ENCODE peak calls at places on chromosomes 13 and 19, in five cellular contexts. J, U, Z, G and Y are unnamed samples.

GRCh38 chr19:46355991-46356669 is 9.2 kb downstream of the PPP5C start:
- DNase-seq in U (no peak), G (no peak), J (no peak), Z (no peak), Y (no peak)

GRCh38 chr13:25136872-25137623 is 35.0 kb downstream of the AMER2 start:
- DNase-seq in U (no peak), Z (no peak), J (no peak), G (no peak), Y (no peak)

GRCh38 chr19:34085336-34085735 is 87.0 kb upstream of the LSM14A start:
- DNase-seq in J (no peak), Z (no peak), G (no peak), U (no peak), Y (no peak)

GRCh38 chr13:20174656-20175405 is 14.0 kb upstream of the GJA3 start:
- DNase-seq in Z (peak), U (peak), J (peak), G (peak), Y (peak)

GRCh38 chr13:71672527-71672926 is 194.5 kb downstream of the DACH1 start:
- DNase-seq in J (no peak), Z (no peak), U (no peak), G (no peak), Y (no peak)

GRCh38 chr13:68066879-68067513 is 836.9 kb upstream of the PCDH9 start:
- DNase-seq in Z (no peak), G (no peak), J (no peak), U (no peak), Y (no peak)

GRCh38 chr19:7862413-7862951 is 11.7 kb downstream of the PRR36 start:
- DNase-seq in J (no peak), Z (no peak), U (no peak), G (no peak), Y (peak)

GRCh38 chr13:25756916-25757315 is 294.9 kb downstream of the SHISA2 start:
- DNase-seq in U (no peak), J (no peak), G (no peak), Z (no peak), Y (no peak)

GRCh38 chr13:25687622-25688225 is 315.9 kb downstream of the ATP8A2 start:
- DNase-seq in U (peak), Z (no peak), G (no peak), J (no peak), Y (no peak)

GRCh38 chr13:30905932-30906383 is at the start of gene MEDAG:
- DNase-seq in Z (peak), U (peak), G (no peak), J (no peak), Y (no peak)

GRCh38 chr13:41696163-41697003 is 239.0 kb downstream of the RGCC start:
- DNase-seq in G (peak), J (no peak), U (no peak), Z (no peak), Y (no peak)

GRCh38 chr13:102355251-102355650 is 46.6 kb downstream of the FGF14 start:
- DNase-seq in J (no peak), Z (no peak), G (no peak), U (no peak), Y (no peak)

GRCh38 chr13:99086149-99086868 is 108.4 kb upstream of the DOCK9 start:
- DNase-seq in J (peak), G (peak), Z (no peak), U (peak), Y (peak)

GRCh38 chr19:5046339-5047039 is 77.6 kb downstream of the KDM4B start:
- DNase-seq in J (peak), U (no peak), Z (no peak), G (peak), Y (no peak)

GRCh38 chr19:35090160-35090794 is 25.3 kb upstream of the FXYD3 start:
- DNase-seq in G (peak), J (peak), Z (no peak), U (peak), Y (peak)

GRCh38 chr19:18853755-18854427 is 22.1 kb downstream of the UPF1 start:
- DNase-seq in U (no peak), J (no peak), Z (no peak), G (no peak), Y (no peak)

GRCh38 chr13:64369121-64369520 is 2861.0 kb downstream of the PCDH9 start:
- DNase-seq in U (no peak), Z (no peak), J (no peak), G (no peak), Y (no peak)

GRCh38 chr13:21675095-21676007 is 4.5 kb downstream of the FGF9 start:
- DNase-seq in Z (no peak), J (no peak), G (no peak), U (no peak), Y (no peak)

GRCh38 chr13:60591348-60591747 is 194.3 kb downstream of the TDRD3 start:
- DNase-seq in Z (no peak), G (no peak), U (no peak), J (peak), Y (no peak)

GRCh38 chr19:34485831-34486230 is 4.3 kb downstream of the WTIP start:
- DNase-seq in J (no peak), Z (no peak), G (no peak), U (no peak), Y (no peak)

GRCh38 chr19:21569497-21569870 is 64.1 kb downstream of the ZNF429 start:
- DNase-seq in J (no peak), U (no peak), Z (no peak), G (no peak), Y (no peak)

DNA sequence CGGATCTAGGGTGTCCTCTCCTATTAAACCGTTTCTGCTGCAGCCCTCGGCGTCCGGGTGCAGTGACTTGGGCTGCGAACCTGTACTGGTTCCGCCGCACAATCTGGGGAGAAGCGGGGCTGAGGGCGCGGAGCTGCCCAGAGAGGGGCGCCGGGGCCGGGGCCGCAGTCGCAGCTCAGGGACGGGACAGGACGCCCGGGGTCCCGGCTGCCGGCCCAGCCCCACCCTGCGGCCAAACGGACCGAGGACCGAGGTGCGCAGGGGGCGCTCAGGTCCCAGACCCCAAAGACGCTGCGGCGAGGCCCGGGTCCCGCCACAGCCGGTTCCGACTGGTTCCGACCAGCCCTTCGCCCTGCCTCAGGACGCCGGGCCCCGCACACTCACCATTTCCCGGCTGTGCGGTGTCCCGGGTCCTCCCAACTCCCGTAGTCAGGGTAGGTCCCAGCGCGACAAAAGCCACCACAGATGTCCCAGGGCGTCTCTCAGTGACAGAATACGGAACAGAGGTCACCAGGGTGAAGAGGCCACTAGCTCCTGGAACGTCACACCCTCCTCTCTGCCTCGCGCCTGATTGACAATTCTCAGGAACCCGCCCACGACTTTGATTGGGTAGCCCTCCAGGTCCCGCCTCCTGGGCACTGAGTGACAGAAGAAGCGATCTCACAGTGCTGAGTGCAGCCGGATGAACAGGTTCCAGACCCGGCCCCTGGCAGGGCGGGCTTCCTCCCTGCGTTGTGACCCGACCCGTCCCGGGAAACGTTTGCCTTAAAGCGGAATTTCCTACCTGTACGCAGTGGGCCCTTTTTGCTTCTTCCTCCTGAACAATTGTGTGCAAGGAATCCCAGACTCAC is at the start of gene ZNF44:
- DNase-seq in Z (peak), G (peak), J (peak), U (peak), Y (peak)
- TF ChIP-seq POLR2A in Z (no peak), G (no peak), J (peak), U (peak), Y (peak)

GRCh38 chr13:50241479-50241878 is 226.2 kb downstream of the KCNRG start:
- DNase-seq in U (no peak), J (no peak), G (no peak), Z (no peak), Y (no peak)

GRCh38 chr13:50244355-50244912 is 229.2 kb downstream of the KCNRG start:
- DNase-seq in G (peak), Z (no peak), J (no peak), U (no peak), Y (no peak)

GRCh38 chr13:50243926-50244325 is 228.7 kb downstream of the KCNRG start:
- DNase-seq in Z (no peak), U (no peak), J (no peak), G (no peak), Y (no peak)

GRCh38 chr13:50248537-50249521 is 233.6 kb downstream of the KCNRG start:
- DNase-seq in G (no peak), J (no peak), U (no peak), Z (no peak), Y (no peak)

GRCh38 chr13:50244913-50245574 is 229.8 kb downstream of the KCNRG start:
- DNase-seq in G (peak), J (peak), U (no peak), Z (no peak), Y (no peak)
- TF ChIP-seq POLR2A in G (no peak), J (no peak), U (no peak), Z (no peak), Y (no peak)

GRCh38 chr13:23579072-23579885 is 9.1 kb downstream of the TNFRSF19 start:
- DNase-seq in Z (peak), G (peak), J (peak), U (peak), Y (peak)
- TF ChIP-seq POLR2A in Z (no peak), G (peak), J (no peak), U (peak), Y (no peak)

GRCh38 chr19:2249880-2250764 is 999 bp downstream of the AMH start:
- DNase-seq in G (no peak), Z (no peak), U (no peak), J (no peak), Y (no peak)

GRCh38 chr19:2250765-2251576 is 1.8 kb downstream of the AMH start:
- DNase-seq in Z (no peak), G (no peak), U (no peak), J (no peak), Y (no peak)

GRCh38 chr19:2248136-2249009 is 750 bp upstream of the AMH start:
- DNase-seq in U (no peak), G (no peak), J (no peak), Z (no peak), Y (no peak)

GRCh38 chr19:2247433-2248101 is 1.6 kb upstream of the AMH start:
- DNase-seq in J (no peak), G (no peak), Z (no peak), U (no peak), Y (no peak)

GRCh38 chr19:2249010-2249866 is at the start of gene AMH:
- DNase-seq in J (no peak), G (no peak), Z (no peak), U (no peak), Y (no peak)
- TF ChIP-seq POLR2A in J (no peak), G (no peak), Z (no peak), U (no peak), Y (peak)

GRCh38 chr19:52621376-52621775 is 16.8 kb downstream of the ZNF83 start:
- DNase-seq in U (no peak), J (no peak), G (no peak), Z (no peak), Y (no peak)

GRCh38 chr19:52626915-52627314 is 11.2 kb downstream of the ZNF83 start:
- DNase-seq in Z (no peak), J (no peak), U (no peak), G (no peak), Y (no peak)

GRCh38 chr19:52622261-52622660 is 15.9 kb downstream of the ZNF83 start:
- DNase-seq in U (no peak), J (no peak), G (no peak), Z (no peak), Y (no peak)
- TF ChIP-seq POLR2A in U (no peak), J (no peak), G (no peak), Z (no peak), Y (no peak)

GRCh38 chr19:16258440-16258903 is 60.8 kb downstream of the AP1M1 start:
- DNase-seq in J (no peak), G (no peak), Z (peak), U (peak), Y (no peak)
- TF ChIP-seq POLR2A in J (no peak), G (no peak), Z (no peak), U (peak), Y (no peak)

DNA sequence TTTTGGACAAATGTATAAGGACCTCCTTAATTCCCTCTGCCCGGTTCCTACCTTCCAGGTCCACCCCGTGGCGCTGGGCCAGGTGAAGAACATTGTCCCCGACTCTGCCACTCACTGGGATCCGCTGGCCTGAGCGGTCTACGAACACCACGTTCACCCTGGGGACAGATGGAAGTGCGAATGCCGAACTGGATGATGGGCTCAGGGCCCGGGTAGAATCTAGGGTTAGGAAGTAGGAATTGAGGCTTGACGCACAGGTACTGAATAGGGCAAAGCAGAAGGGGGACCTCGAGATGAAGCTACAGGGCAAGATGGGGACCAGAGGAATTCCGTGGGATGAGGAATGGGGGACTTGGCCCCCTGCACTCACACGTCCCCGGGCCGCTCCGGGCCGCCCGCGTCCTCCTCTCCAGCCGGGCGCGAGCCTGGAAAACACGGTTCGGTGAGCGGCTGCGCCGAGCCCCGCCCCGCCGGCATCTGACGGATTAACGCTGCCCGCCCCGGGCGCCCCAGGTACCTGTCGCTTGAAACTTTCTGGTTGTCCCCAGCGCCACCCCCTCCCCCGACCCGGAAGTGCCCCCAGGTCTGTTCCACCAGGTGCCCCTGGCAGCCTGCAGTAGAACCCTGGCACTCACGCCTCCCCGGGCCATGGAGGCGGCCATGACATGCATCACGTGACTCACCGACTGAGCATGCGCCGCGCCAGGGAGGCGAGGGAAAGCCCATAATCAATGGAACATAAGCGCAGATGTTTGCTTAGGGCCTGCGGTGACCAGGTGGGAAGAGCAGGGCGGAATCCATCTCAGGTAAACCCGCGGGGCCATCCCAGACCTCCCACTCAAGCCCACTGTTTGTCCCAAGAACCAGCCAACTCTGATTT is at the start of gene FDX2:
- DNase-seq in G (peak), U (peak), Z (peak), J (peak), Y (peak)
- TF ChIP-seq POLR2A in G (peak), U (no peak), Z (no peak), J (peak), Y (peak)

GRCh38 chr13:100513987-100514670 is 74.5 kb downstream of the GGACT start:
- DNase-seq in J (no peak), Z (no peak), U (no peak), G (no peak), Y (no peak)

GRCh38 chr13:100515410-100515800 is 73.2 kb downstream of the GGACT start:
- DNase-seq in G (no peak), U (no peak), Z (no peak), J (no peak), Y (no peak)

GRCh38 chr13:100517135-100517534 is 71.5 kb downstream of the GGACT start:
- DNase-seq in U (no peak), J (no peak), G (peak), Z (no peak), Y (no peak)

GRCh38 chr13:100513171-100513570 is 75.4 kb downstream of the GGACT start:
- DNase-seq in G (no peak), J (no peak), Z (no peak), U (no peak), Y (no peak)

DNA sequence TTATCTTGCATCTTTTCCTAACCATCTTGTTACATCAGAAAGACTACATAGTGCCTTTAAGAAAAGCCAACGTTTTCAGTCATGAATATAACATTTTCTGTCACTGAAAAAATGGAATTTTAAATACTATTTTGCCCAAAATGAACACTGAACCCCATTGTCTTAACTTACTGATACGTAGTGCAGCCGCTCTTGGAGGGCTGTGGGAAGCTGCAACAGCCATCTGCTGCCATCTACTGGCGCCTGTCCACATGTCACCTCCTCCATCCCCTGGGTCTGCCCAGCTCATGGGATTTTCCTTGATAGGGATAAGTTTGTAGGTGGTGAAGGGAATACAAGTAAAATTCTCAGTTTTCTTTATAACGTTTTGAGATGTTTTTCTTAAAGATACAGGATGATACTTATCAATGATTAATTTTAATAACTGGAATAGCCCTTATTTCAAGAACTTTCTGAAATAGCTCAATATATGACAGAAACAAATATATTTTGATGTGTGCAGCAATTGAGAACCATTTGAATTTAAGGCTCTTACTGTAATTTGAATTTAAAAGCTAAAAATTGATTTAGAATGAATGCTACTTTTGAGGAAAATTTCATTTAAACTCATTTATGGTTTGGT is 73.7 kb downstream of the GGACT start:
- DNase-seq in Z (no peak), U (peak), J (peak), G (peak), Y (peak)
- TF ChIP-seq POLR2A in Z (no peak), U (no peak), J (no peak), G (no peak), Y (no peak)

GRCh38 chr19:57359300-57359699 is 4.1 kb upstream of the TRAPPC2B start:
- DNase-seq in J (no peak), Z (no peak), G (no peak), U (no peak), Y (no peak)

GRCh38 chr19:57357406-57357805 is 5.9 kb upstream of the TRAPPC2B start:
- DNase-seq in G (no peak), Z (no peak), U (no peak), J (no peak), Y (no peak)

GRCh38 chr19:57362419-57362818 is 932 bp upstream of the TRAPPC2B start:
- DNase-seq in G (no peak), J (no peak), U (no peak), Z (no peak), Y (no peak)

GRCh38 chr19:57363734-57364181 is 407 bp downstream of the TRAPPC2B start:
- DNase-seq in Z (no peak), U (no peak), G (peak), J (peak), Y (no peak)

GRCh38 chr19:57362997-57363705 is at the start of the genes TRAPPC2B and ZNF547:
- DNase-seq in J (peak), G (peak), U (peak), Z (peak), Y (peak)
- TF ChIP-seq POLR2A in J (peak), G (no peak), U (no peak), Z (no peak), Y (peak)

GRCh38 chr13:43924549-43925245 is 45.0 kb downstream of the LACC1 start:
- DNase-seq in U (no peak), G (no peak), Z (no peak), J (no peak), Y (no peak)
- TF ChIP-seq POLR2A in U (no peak), G (no peak), Z (no peak), J (no peak), Y (no peak)